ENCODE peak calls at places on chromosomes 1 and 21, in four cellular contexts. E is K562, X is SK-N-SH, F is H1. W is an unnamed sample.

GRCh38 chr1:206885341-206886060 is 11.7 kb upstream of the IL24 start:
- DNase-seq in E (no peak), F (no peak), X (no peak), W (no peak)

GRCh38 chr1:2936568-2937515 is 84.4 kb upstream of the ACTRT2 start:
- DNase-seq in F (no peak), X (no peak), E (no peak), W (no peak)

GRCh38 chr1:247407180-247407616 is 8.8 kb upstream of the NLRP3 start:
- DNase-seq in E (no peak), X (no peak), F (no peak), W (peak)

GRCh38 chr21:16534408-16535099 is 804.8 kb downstream of the USP25 start:
- DNase-seq in F (no peak), E (no peak), X (peak), W (no peak)

GRCh38 chr1:177283380-177283779 is 112.6 kb downstream of the BRINP2 start:
- DNase-seq in X (no peak), F (no peak), E (no peak), W (no peak)

GRCh38 chr1:205513774-205514173 is 9.3 kb downstream of the CDK18 start:
- DNase-seq in E (no peak), X (no peak), F (no peak), W (no peak)

GRCh38 chr1:180360333-180361075 is 130.4 kb downstream of the LHX4 start:
- DNase-seq in F (no peak), E (no peak), X (no peak), W (no peak)

GRCh38 chr1:115534106-115534505 is 107.7 kb upstream of the VANGL1 start:
- DNase-seq in E (no peak), F (no peak), X (no peak), W (no peak)

GRCh38 chr1:227781314-227781930 is 34.1 kb upstream of the PRSS38 start:
- DNase-seq in F (no peak), X (no peak), E (no peak), W (no peak)

GRCh38 chr1:225657462-225657989 is 4.6 kb upstream of the ENAH start:
- DNase-seq in E (no peak), X (no peak), F (no peak), W (no peak)

GRCh38 chr1:151953409-151954094 is 40.1 kb downstream of the S100A10 start:
- DNase-seq in X (no peak), F (no peak), E (no peak), W (no peak)

GRCh38 chr1:236287757-236288619 is 6.2 kb upstream of the ERO1B start:
- DNase-seq in F (peak), X (peak), E (peak), W (no peak)

GRCh38 chr1:206982216-206982615 is 12.0 kb upstream of the FCAMR start:
- DNase-seq in X (peak), E (peak), F (no peak), W (no peak)

GRCh38 chr21:29849735-29850176 is 90.0 kb downstream of the GRIK1 start:
- DNase-seq in E (peak), X (peak), F (peak), W (peak)

GRCh38 chr1:181803421-181803820 is 258.1 kb downstream of the ZNF648 start:
- DNase-seq in E (no peak), X (no peak), F (no peak), W (no peak)

GRCh38 chr1:230167419-230167852 is 100.4 kb downstream of the GALNT2 start:
- DNase-seq in E (peak), X (peak), F (peak), W (peak)

GRCh38 chr21:37564924-37565529 is 198.5 kb downstream of the DYRK1A start:
- DNase-seq in F (no peak), X (no peak), E (peak), W (no peak)

GRCh38 chr1:182446033-182446669 is 3.8 kb upstream of the RGSL1 start:
- DNase-seq in F (no peak), X (peak), E (peak), W (peak)

GRCh38 chr21:32712043-32712442 is 15.8 kb downstream of the SYNJ1 start:
- DNase-seq in E (no peak), F (no peak), X (no peak), W (peak)

GRCh38 chr1:154726903-154727302 is 118.9 kb upstream of the ADAR start:
- DNase-seq in F (no peak), E (no peak), X (no peak), W (no peak)

GRCh38 chr1:182309631-182310351 is 81.8 kb downstream of the GLUL start:
- DNase-seq in F (no peak), E (no peak), X (no peak), W (no peak)

GRCh38 chr1:9630331-9631081 is 21.0 kb upstream of the PIK3CD start:
- DNase-seq in E (no peak), X (no peak), F (no peak), W (no peak)

DNA sequence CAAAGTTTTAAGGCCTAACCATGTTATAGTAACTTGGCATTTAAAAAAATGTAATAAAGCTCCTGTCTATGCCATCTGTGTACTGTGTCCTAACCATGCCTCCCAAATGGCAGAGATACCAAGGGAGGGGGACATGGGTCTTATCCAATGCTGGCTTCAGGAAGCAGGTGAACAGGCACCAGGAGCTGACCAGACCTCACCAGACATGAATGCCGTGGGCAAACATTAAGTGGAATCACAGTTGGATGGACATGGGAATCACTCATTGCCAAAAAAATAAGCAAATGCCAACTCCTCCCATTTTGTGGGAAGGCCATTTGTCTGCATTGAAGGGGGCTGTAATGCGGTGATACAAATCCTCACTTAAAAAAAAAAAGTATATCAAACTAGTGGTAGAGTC is 22.9 kb downstream of the PROX1 start:
- DNase-seq in X (peak), E (no peak), F (no peak), W (no peak)
- TF ChIP-seq NRF1 in X (no peak), E (no peak), F (no peak), W (no peak)

GRCh38 chr1:211515090-211516023 is 23.4 kb upstream of the RD3 start:
- DNase-seq in F (no peak), X (peak), E (peak), W (no peak)
- H3K27ac ChIP-seq in F (no peak), X (peak), E (peak), W (no peak)

GRCh38 chr1:23629728-23630290 is 61.8 kb upstream of the RPL11 start:
- DNase-seq in X (no peak), E (no peak), F (no peak), W (no peak)
- TF ChIP-seq MAX in X (no peak), E (no peak), F (no peak), W (no peak)

DNA sequence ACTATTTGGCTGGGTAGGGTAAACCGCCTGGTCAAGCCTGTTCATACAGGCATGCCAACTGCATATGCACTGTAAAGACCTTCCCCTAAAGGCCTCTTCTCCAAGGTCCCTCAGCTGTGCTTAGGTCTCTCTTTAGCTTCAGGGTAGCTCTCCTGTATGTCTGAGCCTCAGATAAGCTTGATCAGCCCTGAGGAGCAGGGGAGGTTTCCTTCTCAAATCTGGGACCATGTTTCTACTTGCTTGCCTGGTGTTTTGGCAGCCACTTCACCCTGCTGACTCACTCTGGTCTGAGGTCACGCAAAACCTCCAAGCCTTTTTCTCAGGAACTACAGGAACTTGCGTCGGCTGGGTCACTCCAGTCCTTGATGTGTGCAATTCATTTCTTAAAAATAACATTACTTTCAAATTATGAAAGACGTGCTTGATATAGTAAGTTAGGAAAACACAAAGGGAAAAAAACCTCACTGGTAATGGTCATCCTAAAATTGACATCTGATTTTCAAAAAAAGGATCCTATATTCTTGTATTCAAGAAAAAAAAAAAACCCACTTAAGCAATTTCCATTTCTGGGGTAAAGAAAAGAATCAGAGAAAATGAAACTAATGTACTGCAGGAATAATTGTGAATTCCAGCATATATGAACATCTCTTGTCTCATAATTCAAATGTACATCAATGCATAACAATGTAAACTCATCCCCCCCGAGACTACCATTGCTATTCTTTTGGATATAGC is 24.7 kb upstream of the RNF19B start:
- DNase-seq in E (peak), F (no peak), X (no peak), W (no peak)
- TF ChIP-seq NRF1 in E (peak), F (no peak), X (no peak), W (no peak)

GRCh38 chr1:222654849-222655248 is 37.0 kb downstream of the MIA3 start:
- DNase-seq in F (no peak), X (no peak), E (no peak), W (peak)
- H3K27ac ChIP-seq in F (no peak), X (no peak), E (no peak), W (no peak)

DNA sequence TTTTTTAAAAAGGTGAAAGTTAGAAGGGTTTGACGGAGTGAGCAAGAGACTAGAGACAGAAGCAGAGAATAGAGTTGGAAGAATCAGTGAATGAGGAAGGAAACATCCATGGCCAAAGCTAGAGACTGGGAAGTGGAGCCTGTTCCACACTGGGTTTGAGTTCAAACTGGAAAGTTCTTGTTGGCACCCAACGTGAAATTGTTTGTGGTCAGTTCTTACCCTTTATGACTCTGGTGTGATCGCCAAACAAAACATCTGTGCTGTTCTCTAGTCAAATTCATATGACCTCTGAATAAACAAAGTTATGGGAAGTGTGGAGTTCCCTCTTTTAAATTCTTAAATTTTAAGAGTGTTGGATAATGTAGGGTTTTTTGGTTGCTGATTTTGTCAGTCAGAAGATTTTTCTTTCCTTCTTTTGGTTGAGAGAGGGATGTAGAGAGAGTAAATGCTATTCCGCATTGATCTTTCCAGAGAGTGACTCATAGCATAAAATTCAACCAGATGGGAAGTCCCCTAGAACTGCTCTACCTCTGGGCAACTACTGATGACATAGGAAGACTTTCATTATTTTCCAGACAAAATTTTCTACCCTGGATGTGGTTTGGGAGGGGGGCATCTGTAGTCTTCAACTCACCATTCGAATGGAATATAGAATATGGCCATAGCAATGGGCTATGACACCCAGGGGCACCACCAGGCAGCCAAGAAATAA is 36.4 kb downstream of the CHML start:
- DNase-seq in X (no peak), F (no peak), E (no peak), W (no peak)
- TF ChIP-seq MAX in X (no peak), F (no peak), E (no peak), W (no peak)

DNA sequence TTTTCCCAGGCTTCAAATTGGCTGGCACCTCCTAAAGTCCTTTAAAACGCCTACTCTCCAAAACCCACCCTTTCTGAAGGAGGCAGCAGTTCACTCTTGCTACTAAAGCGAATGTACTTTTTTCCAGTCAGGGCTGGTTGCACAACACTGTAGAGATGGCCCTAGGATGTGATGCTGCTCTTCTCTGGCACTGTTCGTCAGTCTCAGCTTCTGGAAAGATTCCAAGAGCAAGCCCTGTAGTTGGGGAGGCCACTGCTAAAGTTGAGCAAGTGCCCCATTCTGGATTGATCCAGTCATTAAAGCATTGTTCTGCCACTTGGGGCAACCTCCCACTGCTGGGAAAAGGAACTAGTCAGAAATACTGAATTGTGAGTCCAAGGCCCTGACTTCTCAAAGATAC is 28.5 kb upstream of the KCNQ4 start:
- DNase-seq in X (no peak), F (no peak), E (no peak), W (no peak)
- TF ChIP-seq NRF1 in X (no peak), F (no peak), E (no peak), W (no peak)

W was measured in GM12878.